ENCODE peak calls at places on chromosome 15, in seven cellular contexts. One of them, this sample, is unnamed. For H3K4me1 and H3K27me3, the result is how much of the 10 kb centered on the place peaks cover.

GRCh38 chr15:67303490-67304363 is 49.1 kb downstream of the IQCH start:
- DNase-seq in breast epithelium: no peak
- DNase-seq in HepG2: peak
- DNase-seq in IMR-90: peak
- DNase-seq in adrenal gland: no peak
- DNase-seq in heart left ventricle: no peak
- DNase-seq in H1: no peak
- DNase-seq in this sample: no peak

GRCh38 chr15:38671675-38672141 is 107.1 kb upstream of the RASGRP1 start:
- DNase-seq in breast epithelium: no peak
- DNase-seq in HepG2: no peak
- DNase-seq in IMR-90: peak
- DNase-seq in adrenal gland: no peak
- DNase-seq in heart left ventricle: no peak
- DNase-seq in H1: no peak
- DNase-seq in this sample: no peak

GRCh38 chr15:60257760-60258159 is 140.0 kb downstream of the ANXA2 start:
- DNase-seq in breast epithelium: no peak
- DNase-seq in HepG2: no peak
- DNase-seq in IMR-90: no peak
- DNase-seq in adrenal gland: no peak
- DNase-seq in heart left ventricle: no peak
- DNase-seq in H1: no peak
- DNase-seq in this sample: no peak

GRCh38 chr15:25894371-25894902 is 31.3 kb upstream of the ATP10A start:
- DNase-seq in breast epithelium: no peak
- DNase-seq in HepG2: no peak
- DNase-seq in IMR-90: no peak
- DNase-seq in adrenal gland: no peak
- DNase-seq in heart left ventricle: no peak
- DNase-seq in H1: no peak
- DNase-seq in this sample: no peak

GRCh38 chr15:72766780-72767179 is 16.8 kb downstream of the ADPGK start:
- DNase-seq in breast epithelium: no peak
- DNase-seq in HepG2: no peak
- DNase-seq in IMR-90: no peak
- DNase-seq in adrenal gland: no peak
- DNase-seq in heart left ventricle: no peak
- DNase-seq in H1: no peak
- DNase-seq in this sample: no peak

GRCh38 chr15:70528270-70528706 is 235.1 kb downstream of the UACA start:
- DNase-seq in breast epithelium: no peak
- DNase-seq in HepG2: peak
- DNase-seq in IMR-90: peak
- DNase-seq in adrenal gland: peak
- DNase-seq in heart left ventricle: no peak
- DNase-seq in H1: no peak
- DNase-seq in this sample: no peak

GRCh38 chr15:34987182-34987488 is 952 bp downstream of the ZNF770 start:
- DNase-seq in breast epithelium: no peak
- DNase-seq in HepG2: no peak
- DNase-seq in IMR-90: no peak
- DNase-seq in adrenal gland: no peak
- DNase-seq in heart left ventricle: no peak
- DNase-seq in H1: no peak
- DNase-seq in this sample: no peak

GRCh38 chr15:66866651-66867050 is 164.6 kb downstream of the SMAD6 start:
- DNase-seq in breast epithelium: no peak
- DNase-seq in HepG2: no peak
- DNase-seq in IMR-90: no peak
- DNase-seq in adrenal gland: no peak
- DNase-seq in heart left ventricle: no peak
- DNase-seq in H1: no peak
- DNase-seq in this sample: no peak

GRCh38 chr15:101049856-101050646 is 130.9 kb downstream of the LRRK1 start:
- DNase-seq in breast epithelium: no peak
- DNase-seq in HepG2: no peak
- DNase-seq in IMR-90: no peak
- DNase-seq in adrenal gland: peak
- DNase-seq in heart left ventricle: peak
- DNase-seq in H1: no peak
- DNase-seq in this sample: peak

GRCh38 chr15:81747477-81747876 is 298.3 kb downstream of the MEX3B start:
- DNase-seq in breast epithelium: no peak
- DNase-seq in HepG2: no peak
- DNase-seq in IMR-90: no peak
- DNase-seq in adrenal gland: no peak
- DNase-seq in heart left ventricle: no peak
- DNase-seq in H1: no peak
- DNase-seq in this sample: no peak

GRCh38 chr15:40092416-40093223 is 16.1 kb downstream of the BMF start:
- DNase-seq in breast epithelium: no peak
- DNase-seq in HepG2: peak
- DNase-seq in IMR-90: peak
- DNase-seq in adrenal gland: peak
- DNase-seq in heart left ventricle: peak
- DNase-seq in H1: no peak
- DNase-seq in this sample: peak

GRCh38 chr15:66130496-66131014 is 123.0 kb downstream of the MEGF11 start:
- DNase-seq in breast epithelium: no peak
- DNase-seq in HepG2: no peak
- DNase-seq in IMR-90: no peak
- DNase-seq in adrenal gland: no peak
- DNase-seq in heart left ventricle: no peak
- DNase-seq in H1: no peak
- DNase-seq in this sample: no peak

GRCh38 chr15:79117442-79118204 is 27.0 kb upstream of the RASGRF1 start:
- DNase-seq in breast epithelium: no peak
- DNase-seq in HepG2: no peak
- DNase-seq in IMR-90: no peak
- DNase-seq in adrenal gland: no peak
- DNase-seq in heart left ventricle: no peak
- DNase-seq in H1: no peak
- DNase-seq in this sample: no peak

GRCh38 chr15:80699981-80700380 is 4.9 kb downstream of the ABHD17C start:
- DNase-seq in breast epithelium: no peak
- DNase-seq in HepG2: no peak
- DNase-seq in IMR-90: peak
- DNase-seq in adrenal gland: no peak
- DNase-seq in heart left ventricle: no peak
- DNase-seq in H1: no peak
- DNase-seq in this sample: no peak

GRCh38 chr15:70974004-70974832 is 81.6 kb downstream of the LRRC49 start:
- DNase-seq in breast epithelium: no peak
- DNase-seq in HepG2: peak
- DNase-seq in IMR-90: peak
- DNase-seq in adrenal gland: no peak
- DNase-seq in heart left ventricle: no peak
- DNase-seq in H1: no peak
- DNase-seq in this sample: no peak

GRCh38 chr15:31326729-31327673 is at the start of gene KLF13:
- DNase-seq in breast epithelium: no peak
- DNase-seq in HepG2: no peak
- DNase-seq in IMR-90: peak
- DNase-seq in adrenal gland: no peak
- DNase-seq in heart left ventricle: peak
- DNase-seq in H1: no peak
- DNase-seq in this sample: peak

GRCh38 chr15:31338318-31338878 is 11.8 kb downstream of the KLF13 start:
- DNase-seq in breast epithelium: peak
- DNase-seq in HepG2: no peak
- DNase-seq in IMR-90: no peak
- DNase-seq in adrenal gland: no peak
- DNase-seq in heart left ventricle: peak
- DNase-seq in H1: no peak
- DNase-seq in this sample: no peak

GRCh38 chr15:47756872-47757271 is 39.6 kb downstream of the SEMA6D start:
- DNase-seq in breast epithelium: no peak
- DNase-seq in HepG2: no peak
- DNase-seq in IMR-90: peak
- DNase-seq in adrenal gland: no peak
- DNase-seq in heart left ventricle: no peak
- DNase-seq in H1: no peak
- DNase-seq in this sample: no peak

GRCh38 chr15:42275780-42276395 is 2.7 kb upstream of the TMEM87A start:
- DNase-seq in breast epithelium: no peak
- DNase-seq in HepG2: peak
- DNase-seq in IMR-90: no peak
- DNase-seq in adrenal gland: no peak
- DNase-seq in heart left ventricle: no peak
- DNase-seq in H1: no peak
- DNase-seq in this sample: no peak

DNA sequence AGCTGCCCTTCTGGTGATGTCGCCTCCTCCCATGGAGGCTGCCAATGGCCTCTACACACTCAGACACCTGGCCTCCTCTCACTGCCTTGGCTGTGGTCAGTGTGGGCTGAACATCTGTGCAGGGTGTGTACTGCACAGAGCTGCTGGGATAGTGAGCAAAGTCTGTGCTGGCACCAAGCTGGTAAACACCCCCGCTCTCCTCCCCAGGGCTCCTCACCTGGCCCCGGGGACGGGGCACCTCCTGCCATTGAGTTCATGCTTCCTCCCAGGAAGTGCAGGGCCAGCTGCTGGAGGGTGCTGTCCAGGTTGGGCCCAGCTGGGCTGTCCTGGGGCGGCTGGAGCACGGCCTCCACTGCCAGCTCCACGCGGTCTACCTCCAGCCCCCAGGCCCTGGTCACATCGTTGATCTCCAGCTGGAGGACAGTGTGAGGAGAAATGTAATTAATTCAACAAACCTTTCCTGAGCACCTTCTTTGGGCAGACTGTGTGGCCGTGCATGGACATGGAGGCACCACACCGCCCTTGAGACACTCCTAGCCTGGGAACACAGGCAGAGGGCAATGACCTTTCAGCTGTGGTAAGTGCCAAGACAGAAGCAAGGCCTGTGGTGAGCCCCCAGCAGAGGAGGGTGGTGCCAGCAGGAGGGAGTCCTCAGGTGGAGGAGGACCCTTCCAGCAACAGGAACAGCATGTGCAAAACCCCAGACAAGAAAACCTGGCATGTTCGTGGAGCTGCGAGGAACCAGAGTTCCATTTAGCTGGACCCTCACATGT is 6.8 kb downstream of the STOML1 start:
- DNase-seq in breast epithelium: no peak
- DNase-seq in HepG2: no peak
- DNase-seq in IMR-90: peak
- DNase-seq in adrenal gland: no peak
- DNase-seq in heart left ventricle: no peak
- DNase-seq in H1: no peak
- DNase-seq in this sample: no peak
- H3K4me1 ChIP-seq in breast epithelium: under half
- H3K4me1 ChIP-seq in HepG2: under half
- H3K4me1 ChIP-seq in IMR-90: half or more
- H3K4me1 ChIP-seq in adrenal gland: half or more
- H3K4me1 ChIP-seq in heart left ventricle: half or more
- H3K4me1 ChIP-seq in H1: under half
- H3K4me1 ChIP-seq in this sample: under half

GRCh38 chr15:98120561-98120960 is 160.1 kb downstream of the ARRDC4 start:
- DNase-seq in breast epithelium: no peak
- DNase-seq in HepG2: no peak
- DNase-seq in IMR-90: no peak
- DNase-seq in adrenal gland: no peak
- DNase-seq in heart left ventricle: no peak
- DNase-seq in H1: no peak
- DNase-seq in this sample: no peak
- H3K27me3 ChIP-seq in breast epithelium: under half
- H3K27me3 ChIP-seq in HepG2: under half
- H3K27me3 ChIP-seq in IMR-90: under half
- H3K27me3 ChIP-seq in adrenal gland: under half
- H3K27me3 ChIP-seq in heart left ventricle: under half
- H3K27me3 ChIP-seq in H1: under half
- H3K27me3 ChIP-seq in this sample: under half

DNA sequence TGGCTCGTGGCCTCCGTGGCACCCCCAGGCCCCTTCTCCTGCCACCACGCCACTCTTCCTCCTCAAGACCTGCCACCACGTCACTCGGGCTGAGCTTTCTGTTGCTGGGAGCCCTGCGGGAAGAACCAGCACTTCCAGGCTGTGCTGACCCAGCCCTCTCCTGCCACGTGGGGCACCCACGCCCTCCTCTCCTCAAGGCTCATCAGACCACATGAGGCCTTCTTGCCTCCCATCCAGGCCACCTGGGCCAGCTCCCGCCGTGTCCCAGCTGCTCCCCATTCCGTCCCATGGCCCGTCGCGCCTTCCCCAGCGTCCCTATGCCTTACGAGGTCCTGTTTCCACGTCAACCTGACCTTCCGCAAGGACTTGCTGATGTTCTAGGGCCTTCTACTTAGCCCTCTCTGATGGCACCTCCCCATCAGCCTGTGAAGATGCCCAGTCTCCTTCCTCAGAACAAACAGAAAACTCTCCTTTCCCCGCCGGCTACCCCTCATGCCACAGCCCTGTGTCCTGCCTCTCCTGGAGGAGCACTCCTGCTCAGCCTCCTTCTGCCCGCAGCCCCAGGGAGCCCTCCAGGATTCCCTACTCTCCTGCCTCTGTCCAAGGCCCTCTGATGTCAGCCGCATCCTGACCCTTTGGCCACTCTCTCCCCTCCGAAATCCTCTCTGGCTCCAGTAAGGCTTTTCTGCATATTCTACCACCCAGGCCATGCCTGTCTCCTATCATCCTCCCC is 71.1 kb upstream of the BLM start:
- DNase-seq in breast epithelium: no peak
- DNase-seq in HepG2: no peak
- DNase-seq in IMR-90: no peak
- DNase-seq in adrenal gland: no peak
- DNase-seq in heart left ventricle: no peak
- DNase-seq in H1: no peak
- DNase-seq in this sample: no peak
- TF ChIP-seq POLR2A in breast epithelium: no peak
- TF ChIP-seq POLR2A in HepG2: no peak
- TF ChIP-seq POLR2A in IMR-90: no peak
- TF ChIP-seq POLR2A in adrenal gland: no peak
- TF ChIP-seq POLR2A in heart left ventricle: no peak
- TF ChIP-seq POLR2A in H1: no peak
- TF ChIP-seq POLR2A in this sample: no peak

DNA sequence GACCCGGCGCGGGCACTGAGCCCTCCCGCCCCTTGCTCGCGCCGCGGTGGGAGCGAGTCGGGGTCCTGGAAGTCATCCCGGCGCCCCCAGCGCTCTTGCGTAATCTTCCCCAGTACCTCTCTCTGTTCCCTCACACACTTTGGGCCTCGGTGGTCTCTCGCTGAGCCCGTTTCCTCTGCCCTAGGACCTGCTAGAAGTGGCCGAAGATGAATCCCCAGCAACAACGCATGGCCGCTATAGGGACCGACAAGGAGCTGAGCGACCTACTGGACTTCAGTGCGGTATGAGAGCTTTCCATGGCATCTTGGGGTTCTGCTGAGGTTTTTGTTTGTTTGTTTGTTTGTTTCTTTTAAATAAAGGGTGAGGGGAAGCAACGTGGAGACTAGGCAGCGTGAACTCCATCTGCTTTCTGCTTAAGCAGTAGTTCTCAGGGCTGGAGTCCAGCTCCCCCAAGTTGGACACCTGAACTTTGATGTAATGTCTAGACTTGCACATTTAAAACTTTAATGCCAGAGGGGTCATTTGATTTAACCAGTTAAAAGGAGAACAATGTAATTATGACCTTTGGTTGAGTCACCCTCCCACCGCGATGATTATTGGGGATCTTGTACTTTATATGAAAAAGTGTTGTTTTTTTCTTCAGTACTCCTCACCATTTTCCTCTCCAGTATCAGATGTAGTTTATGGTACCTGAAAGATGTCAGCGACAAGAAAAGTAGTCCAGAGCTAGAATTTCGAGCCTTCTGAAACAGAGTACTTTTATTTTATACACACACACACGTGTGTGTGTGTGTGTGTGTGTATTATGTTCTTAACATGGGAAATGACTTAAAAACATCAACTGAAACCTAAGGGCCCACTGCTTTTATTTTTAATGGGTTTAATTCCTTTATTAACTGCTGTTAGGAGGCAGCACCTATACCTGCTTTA is 1.5 kb downstream of the TCF12 start:
- DNase-seq in breast epithelium: no peak
- DNase-seq in HepG2: peak
- DNase-seq in IMR-90: peak
- DNase-seq in adrenal gland: peak
- DNase-seq in heart left ventricle: peak
- DNase-seq in H1: no peak
- DNase-seq in this sample: peak
- H3K4me1 ChIP-seq in breast epithelium: under half
- H3K4me1 ChIP-seq in HepG2: under half
- H3K4me1 ChIP-seq in IMR-90: under half
- H3K4me1 ChIP-seq in adrenal gland: under half
- H3K4me1 ChIP-seq in heart left ventricle: half or more
- H3K4me1 ChIP-seq in H1: under half
- H3K4me1 ChIP-seq in this sample: under half

This sample was measured in right lobe of liver.